ENCODE peak calls at places on chromosomes 6 and 20, in six cellular contexts. One of them, this sample, is unnamed.

GRCh38 chr20:50335105-50335504 is 144.5 kb downstream of the CEBPB start:
- DNase-seq in AG04450: no peak
- DNase-seq in transverse colon: no peak
- DNase-seq in H9: peak; percentile 81
- DNase-seq in activated naive CD4-positive, alpha-beta T cell: no peak
- DNase-seq in NCI-H460: peak; percentile 26
- DNase-seq in this sample: peak; percentile 66

GRCh38 chr6:43705996-43706395 is 18.4 kb upstream of the MRPS18A start:
- DNase-seq in AG04450: no peak
- DNase-seq in transverse colon: no peak
- DNase-seq in H9: no peak
- DNase-seq in activated naive CD4-positive, alpha-beta T cell: no peak
- DNase-seq in NCI-H460: no peak
- DNase-seq in this sample: no peak

GRCh38 chr6:15607603-15608002 is 55.2 kb downstream of the DTNBP1 start:
- DNase-seq in AG04450: no peak
- DNase-seq in transverse colon: no peak
- DNase-seq in H9: no peak
- DNase-seq in activated naive CD4-positive, alpha-beta T cell: no peak
- DNase-seq in NCI-H460: no peak
- DNase-seq in this sample: no peak

GRCh38 chr6:138162104-138162946 is 586 bp downstream of the ARFGEF3 start:
- DNase-seq in AG04450: no peak
- DNase-seq in transverse colon: peak; percentile 18
- DNase-seq in H9: peak; percentile 40
- DNase-seq in activated naive CD4-positive, alpha-beta T cell: no peak
- DNase-seq in NCI-H460: no peak
- DNase-seq in this sample: no peak

GRCh38 chr6:16200231-16200941 is 38.0 kb upstream of the GMPR start:
- DNase-seq in AG04450: no peak
- DNase-seq in transverse colon: peak; percentile 41
- DNase-seq in H9: no peak
- DNase-seq in activated naive CD4-positive, alpha-beta T cell: no peak
- DNase-seq in NCI-H460: no peak
- DNase-seq in this sample: no peak

GRCh38 chr20:62239278-62239879 is 1.1 kb downstream of the OSBPL2 start:
- DNase-seq in AG04450: no peak
- DNase-seq in transverse colon: peak; percentile 25
- DNase-seq in H9: no peak
- DNase-seq in activated naive CD4-positive, alpha-beta T cell: no peak
- DNase-seq in NCI-H460: no peak
- DNase-seq in this sample: no peak

GRCh38 chr6:144653885-144654505 is 368.9 kb downstream of the UTRN start:
- DNase-seq in AG04450: no peak
- DNase-seq in transverse colon: no peak
- DNase-seq in H9: no peak
- DNase-seq in activated naive CD4-positive, alpha-beta T cell: no peak
- DNase-seq in NCI-H460: no peak
- DNase-seq in this sample: no peak

GRCh38 chr6:100176321-100176950 is 182.4 kb upstream of the MCHR2 start:
- DNase-seq in AG04450: peak; percentile 27
- DNase-seq in transverse colon: no peak
- DNase-seq in H9: no peak
- DNase-seq in activated naive CD4-positive, alpha-beta T cell: no peak
- DNase-seq in NCI-H460: peak; percentile 13
- DNase-seq in this sample: peak; percentile 9

GRCh38 chr6:108961985-108962384 is 113.8 kb downstream of the ARMC2 start:
- DNase-seq in AG04450: peak; percentile 65
- DNase-seq in transverse colon: no peak
- DNase-seq in H9: no peak
- DNase-seq in activated naive CD4-positive, alpha-beta T cell: no peak
- DNase-seq in NCI-H460: no peak
- DNase-seq in this sample: no peak

GRCh38 chr6:32087574-32088486 is 21.3 kb downstream of the TNXB start:
- DNase-seq in AG04450: peak; percentile 20
- DNase-seq in transverse colon: peak; percentile 89
- DNase-seq in H9: peak; percentile 94
- DNase-seq in activated naive CD4-positive, alpha-beta T cell: peak; percentile 45
- DNase-seq in NCI-H460: peak; percentile 68
- DNase-seq in this sample: no peak

GRCh38 chr6:158631678-158632537 is 12.6 kb downstream of the DYNLT1 start:
- DNase-seq in AG04450: peak; percentile 74
- DNase-seq in transverse colon: peak; percentile 80
- DNase-seq in H9: no peak
- DNase-seq in activated naive CD4-positive, alpha-beta T cell: no peak
- DNase-seq in NCI-H460: peak; percentile 37
- DNase-seq in this sample: peak; percentile 45

GRCh38 chr6:157551041-157551832 is 170.2 kb downstream of the ZDHHC14 start:
- DNase-seq in AG04450: no peak
- DNase-seq in transverse colon: no peak
- DNase-seq in H9: peak; percentile 67
- DNase-seq in activated naive CD4-positive, alpha-beta T cell: no peak
- DNase-seq in NCI-H460: no peak
- DNase-seq in this sample: no peak

GRCh38 chr6:81859884-81860283 is 107.4 kb upstream of the TENT5A start:
- DNase-seq in AG04450: no peak
- DNase-seq in transverse colon: no peak
- DNase-seq in H9: no peak
- DNase-seq in activated naive CD4-positive, alpha-beta T cell: no peak
- DNase-seq in NCI-H460: no peak
- DNase-seq in this sample: no peak

GRCh38 chr6:106112446-106112845 is 26.3 kb downstream of the PRDM1 start:
- DNase-seq in AG04450: no peak
- DNase-seq in transverse colon: no peak
- DNase-seq in H9: no peak
- DNase-seq in activated naive CD4-positive, alpha-beta T cell: no peak
- DNase-seq in NCI-H460: no peak
- DNase-seq in this sample: no peak

GRCh38 chr20:48668451-48668946 is 159.3 kb downstream of the PREX1 start:
- DNase-seq in AG04450: no peak
- DNase-seq in transverse colon: no peak
- DNase-seq in H9: no peak
- DNase-seq in activated naive CD4-positive, alpha-beta T cell: no peak
- DNase-seq in NCI-H460: no peak
- DNase-seq in this sample: no peak

GRCh38 chr6:169791721-169792131 is 40.3 kb downstream of the ERMARD start:
- DNase-seq in AG04450: no peak
- DNase-seq in transverse colon: no peak
- DNase-seq in H9: peak; percentile 8
- DNase-seq in activated naive CD4-positive, alpha-beta T cell: no peak
- DNase-seq in NCI-H460: no peak
- DNase-seq in this sample: no peak

GRCh38 chr20:46348231-46348803 is 40.0 kb upstream of the CDH22 start:
- DNase-seq in AG04450: no peak
- DNase-seq in transverse colon: no peak
- DNase-seq in H9: peak; percentile 83
- DNase-seq in activated naive CD4-positive, alpha-beta T cell: no peak
- DNase-seq in NCI-H460: no peak
- DNase-seq in this sample: no peak

GRCh38 chr20:7770046-7770445 is 170.2 kb downstream of the HAO1 start:
- DNase-seq in AG04450: no peak
- DNase-seq in transverse colon: no peak
- DNase-seq in H9: no peak
- DNase-seq in activated naive CD4-positive, alpha-beta T cell: no peak
- DNase-seq in NCI-H460: no peak
- DNase-seq in this sample: no peak

GRCh38 chr6:3884007-3884745 is 35.0 kb downstream of the FAM50B start:
- DNase-seq in AG04450: peak; percentile 50
- DNase-seq in transverse colon: no peak
- DNase-seq in H9: no peak
- DNase-seq in activated naive CD4-positive, alpha-beta T cell: no peak
- DNase-seq in NCI-H460: no peak
- DNase-seq in this sample: peak; percentile 54

GRCh38 chr6:38784506-38785235 is 69.6 kb downstream of the DNAH8 start:
- DNase-seq in AG04450: no peak
- DNase-seq in transverse colon: no peak
- DNase-seq in H9: no peak
- DNase-seq in activated naive CD4-positive, alpha-beta T cell: no peak
- DNase-seq in NCI-H460: no peak
- DNase-seq in this sample: no peak